ENCODE peak calls at places on chromosomes 6 and 20, in four cellular contexts. O is IMR-90, T is H9, A is H1. B is an unnamed sample.

GRCh38 chr6:117616971-117617765 is 14.9 kb upstream of the GOPC start:
- DNase-seq in O (no peak), T (no peak), A (no peak), B (peak; percentile 13)

GRCh38 chr6:11346516-11346915 is 114.0 kb upstream of the NEDD9 start:
- DNase-seq in A (no peak), T (no peak), O (no peak), B (no peak)

GRCh38 chr20:45892828-45893500 is 1.8 kb downstream of the CTSA start:
- DNase-seq in A (no peak), T (no peak), O (no peak), B (no peak)

GRCh38 chr6:79062708-79063107 is 15.3 kb downstream of the PHIP start:
- DNase-seq in T (no peak), A (no peak), O (no peak), B (no peak)

GRCh38 chr6:143745160-143746133 is 67.7 kb downstream of the PHACTR2 start:
- DNase-seq in O (peak; percentile 76), T (peak; percentile 58), A (no peak), B (peak; percentile 96)

GRCh38 chr20:39660251-39660650 is 698.1 kb downstream of the DHX35 start:
- DNase-seq in A (no peak), O (no peak), T (no peak), B (no peak)

GRCh38 chr6:80223743-80224212 is 117.3 kb downstream of the BCKDHB start:
- DNase-seq in A (no peak), O (no peak), T (no peak), B (no peak)

GRCh38 chr6:144158133-144158532 is 7.8 kb downstream of the STX11 start:
- DNase-seq in T (no peak), A (no peak), O (peak; percentile 88), B (peak; percentile 98)

GRCh38 chr6:9412951-9413559 is 977.7 kb upstream of the SLC35B3 start:
- DNase-seq in A (no peak), T (peak; percentile 57), O (no peak), B (peak; percentile 73)

GRCh38 chr6:130943738-130944137 is 116.5 kb downstream of the SMLR1 start:
- DNase-seq in A (no peak), T (no peak), O (no peak), B (no peak)

DNA sequence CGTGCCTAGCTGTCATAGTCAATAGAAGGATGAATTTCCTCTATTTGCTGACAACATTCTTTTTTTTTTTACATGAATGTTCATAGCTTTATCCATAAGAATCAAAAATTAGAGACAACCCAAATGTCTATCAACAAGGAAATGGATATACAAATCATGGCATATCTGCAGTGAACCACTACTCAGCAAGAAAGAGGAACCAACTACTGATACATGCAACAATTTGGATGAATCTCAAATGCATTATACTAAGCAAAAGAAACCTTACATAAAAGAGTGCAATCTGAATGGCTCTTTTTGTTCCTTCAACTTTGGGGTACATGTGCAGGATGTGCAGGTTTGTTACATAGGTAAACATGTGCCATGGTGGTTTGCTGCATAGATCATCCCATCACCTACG is 17.7 kb upstream of the MCM9 start:
- DNase-seq in T (no peak), O (no peak), A (no peak), B (no peak)
- H4K5ac ChIP-seq in T (no peak overlapping the region), O (no peak overlapping the region), A (no peak overlapping the region), B (no peak overlapping the region)

GRCh38 chr6:135478626-135479025 is 18.9 kb downstream of the AHI1 start:
- DNase-seq in O (no peak), A (no peak), T (no peak), B (no peak)
- H4K5ac ChIP-seq in O (no peak overlapping the region), A (no peak overlapping the region), T (no peak overlapping the region), B (no peak overlapping the region)

DNA sequence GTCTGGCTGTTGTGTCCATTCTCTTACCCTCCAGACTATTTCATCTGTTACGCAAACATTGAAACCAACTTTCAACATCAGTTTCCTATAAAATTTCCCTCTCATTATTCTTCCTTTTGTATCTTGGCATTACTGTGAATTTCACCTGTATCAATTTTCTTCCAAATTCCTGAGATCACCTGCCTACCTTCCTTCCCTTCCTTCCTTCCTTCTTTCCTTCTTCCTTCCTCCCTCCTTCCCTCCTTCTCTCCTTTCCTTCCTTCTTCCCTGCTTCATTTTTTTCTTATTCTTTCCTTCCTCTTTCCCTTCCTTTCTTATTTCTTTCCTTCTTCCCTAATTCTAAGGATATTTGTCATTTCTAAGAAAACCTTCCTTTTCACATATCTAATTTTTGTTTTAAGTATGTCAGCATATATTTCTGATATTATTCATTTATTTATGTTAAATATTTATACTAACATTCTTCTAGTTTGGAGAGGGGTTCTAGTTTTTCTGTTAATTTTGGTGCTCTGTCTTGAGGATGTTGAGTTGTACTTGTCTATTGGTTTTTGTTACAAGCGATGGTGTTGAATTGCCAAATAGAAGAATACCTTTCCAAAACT is 4.8 kb upstream of the SLC17A3 start:
- DNase-seq in A (no peak), O (no peak), T (no peak), B (no peak)
- H4K5ac ChIP-seq in A (no peak overlapping the region), O (no peak overlapping the region), T (no peak overlapping the region), B (no peak overlapping the region)

GRCh38 chr20:14178528-14178927 is 158.9 kb downstream of the FLRT3 start:
- DNase-seq in A (no peak), O (no peak), T (no peak), B (no peak)

DNA sequence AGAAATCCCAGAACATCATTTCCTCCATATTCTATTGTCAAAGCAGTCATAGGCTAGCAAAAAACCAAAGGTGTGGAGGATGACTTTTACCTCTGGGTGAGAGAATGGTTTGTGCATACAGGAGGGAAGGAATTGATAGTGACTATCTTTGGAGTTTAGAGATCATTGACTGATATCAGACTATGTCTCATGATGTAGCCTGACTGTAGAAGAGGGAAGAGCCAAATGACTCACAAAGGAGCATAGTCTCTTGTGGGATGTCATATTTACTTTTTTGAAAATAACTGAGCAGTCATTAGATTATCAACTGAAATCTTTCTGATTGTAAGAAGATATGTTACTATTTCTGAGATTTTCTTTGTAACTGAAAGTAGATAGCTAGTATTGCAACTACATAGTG is 158.5 kb downstream of the FLRT3 start:
- DNase-seq in O (no peak), A (no peak), T (no peak), B (no peak)
- H4K5ac ChIP-seq in O (no peak overlapping the region), A (no peak overlapping the region), T (no peak overlapping the region), B (no peak overlapping the region)

GRCh38 chr6:30311101-30311500 is 15.6 kb upstream of the TRIM39 start:
- DNase-seq in O (no peak), T (no peak), A (no peak), B (peak; percentile 18)
- H4K5ac ChIP-seq in O (no peak overlapping the region), T (no peak overlapping the region), A (no peak overlapping the region), B (no peak overlapping the region)

GRCh38 chr20:21342656-21343345 is 39.7 kb downstream of the XRN2 start:
- DNase-seq in T (no peak), A (no peak), O (peak; percentile 76), B (no peak)

GRCh38 chr20:21339499-21339898 is 36.4 kb downstream of the XRN2 start:
- DNase-seq in O (peak; percentile 3), A (no peak), T (no peak), B (no peak)

GRCh38 chr20:21340991-21341722 is 38.0 kb downstream of the XRN2 start:
- DNase-seq in A (no peak), T (no peak), O (no peak), B (no peak)

GRCh38 chr20:21336455-21337151 is 33.5 kb downstream of the XRN2 start:
- DNase-seq in T (no peak), A (no peak), O (no peak), B (no peak)

DNA sequence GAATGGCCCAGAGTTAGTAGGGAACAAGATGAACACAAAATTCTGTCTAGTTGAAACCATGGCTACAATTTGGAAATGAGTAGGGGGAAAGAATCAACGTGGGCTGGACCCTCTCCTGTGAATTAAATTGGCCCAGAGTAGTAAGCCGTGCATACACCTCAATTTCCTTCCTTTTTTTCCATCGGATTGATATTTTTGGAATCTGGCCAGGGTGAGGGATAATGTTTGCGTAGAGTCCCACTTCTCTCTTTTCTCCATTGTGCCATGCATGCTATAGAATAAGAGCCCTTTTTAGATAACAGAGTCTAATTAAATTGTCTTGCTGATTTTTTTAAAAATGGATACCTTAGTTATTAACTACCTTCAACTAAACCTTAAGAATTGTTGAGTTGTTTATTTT is 35.2 kb downstream of the XRN2 start:
- DNase-seq in A (no peak), O (no peak), T (no peak), B (no peak)
- H4K5ac ChIP-seq in A (no peak overlapping the region), O (no peak overlapping the region), T (no peak overlapping the region), B (no peak overlapping the region)

GRCh38 chr20:58264271-58264670 is 35.8 kb upstream of the ANKRD60 start:
- DNase-seq in O (no peak), T (no peak), A (no peak), B (no peak)
- H4K5ac ChIP-seq in O (no peak overlapping the region), T (no peak overlapping the region), A (no peak overlapping the region), B (no peak overlapping the region)

GRCh38 chr6:149510793-149511512 is 26.1 kb upstream of the ZC3H12D start:
- DNase-seq in T (no peak), O (no peak), A (no peak), B (no peak)

GRCh38 chr6:149513915-149514314 is 29.1 kb upstream of the ZC3H12D start:
- DNase-seq in A (no peak), O (no peak), T (no peak), B (peak; percentile 92)

GRCh38 chr6:149515494-149515893 is 30.3 kb downstream of the PPIL4 start:
- DNase-seq in O (no peak), A (no peak), T (no peak), B (peak; percentile 3)
- H4K5ac ChIP-seq in O (no peak overlapping the region), A (no peak overlapping the region), T (no peak overlapping the region), B (no peak overlapping the region)

B was measured in mesendoderm.